ENCODE peak calls at places on chromosomes 5 and 9, in nine cellular contexts. O, P, S, W, F, I, H, D and J are unnamed samples.

GRCh38 chr5:135747824-135748223 is 86.6 kb upstream of the SLC25A48 start:
- DNase-seq in S (no peak), F (no peak), W (no peak), P (no peak), O (no peak), H (no peak), I (no peak), D (no peak), J (no peak)

GRCh38 chr5:91329273-91329672 is 53.8 kb downstream of the ARRDC3 start:
- DNase-seq in I (no peak), F (no peak), W (no peak), P (no peak), H (no peak), O (no peak), S (no peak), D (no peak), J (no peak)

GRCh38 chr5:132259061-132259851 is 1.8 kb downstream of the PDLIM4 start:
- DNase-seq in F (peak), P (no peak), W (peak), D (no peak), O (no peak), I (no peak), H (no peak), S (peak), J (peak)

GRCh38 chr9:82456621-82457020 is 468.0 kb downstream of the SPATA31D1 start:
- DNase-seq in W (no peak), F (no peak), H (no peak), P (no peak), I (no peak), D (no peak), S (no peak), O (no peak), J (no peak)

GRCh38 chr5:138438003-138438723 is 694 bp upstream of the REEP2 start:
- DNase-seq in W (no peak), O (no peak), P (no peak), H (no peak), I (no peak), S (no peak), F (no peak), D (no peak), J (no peak)

GRCh38 chr9:110532908-110533665 is 46.5 kb downstream of the SVEP1 start:
- DNase-seq in O (no peak), P (no peak), W (no peak), F (no peak), S (no peak), D (no peak), H (no peak), I (no peak), J (no peak)

GRCh38 chr5:76547891-76548524 is 75.2 kb downstream of the F2RL2 start:
- DNase-seq in D (no peak), I (no peak), P (no peak), W (no peak), O (peak), F (no peak), H (no peak), S (no peak), J (no peak)

GRCh38 chr9:23728736-23729135 is 97.3 kb downstream of the ELAVL2 start:
- DNase-seq in P (no peak), I (no peak), D (no peak), W (no peak), F (no peak), O (no peak), H (no peak), S (no peak), J (no peak)

GRCh38 chr5:113090336-113091106 is 113.9 kb downstream of the DCP2 start:
- DNase-seq in W (no peak), I (peak), O (no peak), D (no peak), S (no peak), P (no peak), F (no peak), H (peak), J (peak)

GRCh38 chr9:137301086-137301947 is 754 bp downstream of the NRARP start:
- DNase-seq in D (no peak), O (no peak), F (peak), P (peak), S (peak), H (peak), I (no peak), W (no peak), J (peak)

GRCh38 chr5:57166250-57166649 is 7.6 kb upstream of the GPBP1 start:
- DNase-seq in W (peak), F (no peak), P (no peak), D (no peak), H (no peak), I (no peak), O (no peak), S (no peak), J (no peak)

GRCh38 chr9:68749135-68749534 is 44.1 kb downstream of the PIP5K1B start:
- DNase-seq in I (no peak), S (no peak), P (no peak), F (no peak), H (no peak), W (no peak), D (no peak), O (no peak), J (no peak)

GRCh38 chr9:123724211-123724831 is 205.6 kb downstream of the DENND1A start:
- DNase-seq in P (no peak), D (no peak), S (no peak), O (no peak), F (no peak), W (no peak), I (no peak), H (peak), J (no peak)

GRCh38 chr9:81591791-81592190 is 97.6 kb downstream of the TLE1 start:
- DNase-seq in I (no peak), O (no peak), S (no peak), F (no peak), D (no peak), H (no peak), P (no peak), W (no peak), J (no peak)

GRCh38 chr9:121699271-121700164 is 48.1 kb downstream of the DAB2IP start:
- DNase-seq in O (peak), P (peak), S (peak), I (peak), F (peak), D (peak), H (peak), W (peak), J (peak)

GRCh38 chr5:33834334-33834733 is 57.5 kb downstream of the ADAMTS12 start:
- DNase-seq in D (no peak), O (no peak), P (no peak), S (no peak), F (no peak), H (no peak), I (no peak), W (no peak), J (no peak)

GRCh38 chr9:107242073-107243063 is 40.7 kb upstream of the RAD23B start:
- DNase-seq in P (no peak), D (no peak), W (no peak), H (no peak), S (no peak), F (no peak), I (no peak), O (no peak), J (no peak)

GRCh38 chr9:110214553-110214952 is 6.6 kb upstream of the C9orf152 start:
- DNase-seq in P (no peak), F (no peak), S (no peak), I (no peak), O (peak), H (no peak), W (no peak), D (no peak), J (no peak)

GRCh38 chr5:45101146-45101545 is 292.4 kb downstream of the MRPS30 start:
- DNase-seq in O (no peak), D (no peak), F (no peak), I (no peak), P (no peak), H (no peak), W (no peak), S (no peak), J (no peak)

GRCh38 chr5:137753227-137753985 is 757 bp downstream of the HNRNPA0 start:
- DNase-seq in P (peak), F (peak), W (peak), S (peak), I (peak), D (peak), O (peak), H (no peak), J (peak)

GRCh38 chr5:137402436-137403187 is 96.5 kb downstream of the SPOCK1 start:
- DNase-seq in F (no peak), H (no peak), D (no peak), O (no peak), I (no peak), S (no peak), P (no peak), W (no peak), J (no peak)

GRCh38 chr5:43042176-43042625 is 2.1 kb upstream of the ANXA2R start:
- DNase-seq in P (peak), F (peak), O (peak), S (peak), I (peak), H (peak), D (peak), W (peak), J (peak)

GRCh38 chr5:93890657-93891056 is 149.3 kb upstream of the POU5F2 start:
- DNase-seq in S (no peak), F (no peak), P (no peak), I (no peak), W (no peak), D (no peak), O (no peak), H (peak), J (no peak)

GRCh38 chr9:126166866-126167265 is 159.8 kb upstream of the MVB12B start:
- DNase-seq in I (no peak), P (no peak), H (no peak), D (no peak), O (no peak), W (no peak), F (peak), S (no peak), J (no peak)

GRCh38 chr5:74092761-74093160 is 466.8 kb downstream of the ARHGEF28 start:
- DNase-seq in P (no peak), D (no peak), O (no peak), H (no peak), F (no peak), W (no peak), S (no peak), I (no peak), J (no peak)

GRCh38 chr5:138038826-138039225 is 5.9 kb upstream of the FAM13B start:
- DNase-seq in S (no peak), P (no peak), F (no peak), O (no peak), H (no peak), D (no peak), I (no peak), W (no peak), J (no peak)

GRCh38 chr9:82216435-82216834 is 227.9 kb downstream of the SPATA31D1 start:
- DNase-seq in F (no peak), W (no peak), S (no peak), I (no peak), D (no peak), O (no peak), P (no peak), H (no peak), J (no peak)

GRCh38 chr5:53262348-53262970 is 152.9 kb upstream of the MOCS2 start:
- DNase-seq in H (peak), W (no peak), F (no peak), O (no peak), S (no peak), P (no peak), D (no peak), I (no peak), J (no peak)

GRCh38 chr5:108119123-108119522 is 262.8 kb downstream of the FBXL17 start:
- DNase-seq in D (no peak), P (no peak), O (no peak), I (no peak), S (no peak), F (no peak), W (no peak), H (no peak), J (no peak)

GRCh38 chr5:62718368-62718767 is 139.7 kb downstream of the LRRC70 start:
- DNase-seq in F (no peak), O (no peak), I (no peak), S (no peak), W (no peak), H (peak), P (no peak), D (no peak), J (no peak)

GRCh38 chr5:108339220-108339619 is 42.7 kb downstream of the FBXL17 start:
- DNase-seq in S (no peak), D (no peak), F (no peak), I (no peak), H (no peak), O (no peak), P (no peak), W (no peak), J (no peak)

GRCh38 chr5:112957970-112958773 is 18.4 kb upstream of the DCP2 start:
- DNase-seq in D (no peak), W (peak), F (no peak), O (no peak), S (peak), I (no peak), H (no peak), P (no peak), J (peak)

GRCh38 chr5:179143446-179143845 is 83.3 kb downstream of the ZNF354C start:
- DNase-seq in O (peak), D (no peak), W (no peak), I (no peak), F (no peak), P (no peak), H (peak), S (no peak), J (peak)

GRCh38 chr5:176541338-176542134 is 4.3 kb upstream of the RNF44 start:
- DNase-seq in F (peak), H (peak), I (peak), O (peak), S (peak), W (no peak), D (no peak), P (peak), J (peak)

GRCh38 chr9:97514531-97514930 is 13.1 kb downstream of the TMOD1 start:
- DNase-seq in I (no peak), P (no peak), S (peak), O (no peak), D (no peak), W (no peak), F (no peak), H (no peak), J (no peak)